ENCODE peak calls at places on chromosomes 5 and 9, in eight cellular contexts. C, V, R, T, O, Q, E and G are unnamed samples.

GRCh38 chr5:106691701-106692100 is 979.0 kb downstream of the EFNA5 start:
- DNase-seq in T (no peak), C (no peak), Q (no peak), R (no peak), V (no peak), O (no peak), E (no peak), G (no peak)

GRCh38 chr9:4509590-4509984 is 19.3 kb downstream of the SLC1A1 start:
- DNase-seq in R (no peak), O (no peak), T (no peak), V (no peak), Q (no peak), C (no peak), E (no peak), G (no peak)

GRCh38 chr5:9058161-9058560 is 487.7 kb downstream of the SEMA5A start:
- DNase-seq in V (no peak), T (no peak), C (no peak), O (no peak), Q (no peak), R (no peak), E (no peak), G (no peak)

GRCh38 chr9:129514497-129514867 is 106.4 kb downstream of the C9orf50 start:
- DNase-seq in E (no peak), Q (no peak), O (no peak), R (no peak), T (no peak), C (no peak), V (no peak), G (no peak)

GRCh38 chr5:154162475-154163217 is 27.9 kb upstream of the GALNT10 start:
- DNase-seq in O (no peak), R (no peak), C (no peak), T (no peak), E (no peak), V (no peak), Q (no peak), G (no peak)

GRCh38 chr9:624935-625505 is 216.5 kb upstream of the DMRT1 start:
- DNase-seq in E (no peak), T (no peak), Q (peak), O (no peak), V (no peak), C (no peak), R (no peak), G (no peak)

GRCh38 chr9:91117959-91118651 is 243.6 kb downstream of the AUH start:
- DNase-seq in T (peak), C (peak), R (peak), V (peak), O (no peak), E (peak), Q (peak), G (no peak)

GRCh38 chr5:14032944-14033343 is 88.5 kb upstream of the DNAH5 start:
- DNase-seq in T (no peak), O (no peak), Q (peak), V (no peak), E (no peak), R (no peak), C (no peak), G (no peak)

GRCh38 chr5:173327084-173327947 is 898 bp downstream of the STC2 start:
- DNase-seq in Q (peak), E (no peak), C (no peak), V (no peak), O (peak), R (no peak), T (no peak), G (no peak)

GRCh38 chr5:89003563-89004036 is 120.6 kb upstream of the MEF2C start:
- DNase-seq in V (no peak), R (no peak), O (no peak), T (peak), Q (no peak), E (no peak), C (no peak), G (no peak)

GRCh38 chr9:134066923-134067851 is 639 bp downstream of the BRD3 start:
- DNase-seq in T (peak), R (no peak), Q (peak), V (no peak), O (peak), E (no peak), C (no peak), G (no peak)

GRCh38 chr5:173535166-173535975 is 81.1 kb downstream of the BOD1 start:
- DNase-seq in O (no peak), V (no peak), E (no peak), T (no peak), C (no peak), Q (peak), R (no peak), G (no peak)

GRCh38 chr9:90098456-90098855 is 493.6 kb downstream of the GADD45G start:
- DNase-seq in R (no peak), C (no peak), E (no peak), O (no peak), V (no peak), T (no peak), Q (no peak), G (no peak)

GRCh38 chr5:137022043-137022442 is 477.1 kb downstream of the SPOCK1 start:
- DNase-seq in V (no peak), R (no peak), C (no peak), E (no peak), O (no peak), Q (peak), T (no peak), G (no peak)

GRCh38 chr5:178143901-178144300 is 9.8 kb downstream of the NHP2 start:
- DNase-seq in C (no peak), V (no peak), Q (peak), O (no peak), E (no peak), T (no peak), R (no peak), G (peak)

GRCh38 chr5:25060575-25060974 is 415.8 kb upstream of the CDH10 start:
- DNase-seq in R (no peak), E (no peak), V (no peak), T (no peak), Q (no peak), O (no peak), C (no peak), G (no peak)

GRCh38 chr9:12628546-12628945 is 64.6 kb upstream of the TYRP1 start:
- DNase-seq in R (no peak), C (no peak), Q (no peak), V (no peak), O (no peak), T (no peak), E (no peak), G (no peak)

GRCh38 chr9:122113574-122113973 is 20.5 kb upstream of the TTLL11 start:
- DNase-seq in T (no peak), Q (no peak), V (no peak), O (no peak), C (no peak), E (no peak), R (no peak), G (no peak)

GRCh38 chr5:147410496-147411395 is 99.1 kb downstream of the DPYSL3 start:
- DNase-seq in E (no peak), V (no peak), T (no peak), Q (peak), O (no peak), C (no peak), R (no peak), G (no peak)

GRCh38 chr9:73152953-73153352 is 1.3 kb downstream of the ANXA1 start:
- DNase-seq in Q (no peak), V (no peak), E (no peak), C (no peak), T (no peak), R (no peak), O (peak), G (no peak)

GRCh38 chr5:139746691-139747582 is 48.7 kb upstream of the PSD2 start:
- DNase-seq in Q (no peak), E (no peak), C (no peak), V (no peak), O (peak), T (no peak), R (no peak), G (no peak)

GRCh38 chr9:72210522-72210921 is 61.3 kb downstream of the GDA start:
- DNase-seq in T (no peak), R (no peak), C (no peak), Q (no peak), E (no peak), V (no peak), O (no peak), G (no peak)

GRCh38 chr5:116360008-116360853 is 214.4 kb downstream of the SEMA6A start:
- DNase-seq in O (no peak), R (no peak), E (no peak), C (no peak), Q (peak), V (no peak), T (no peak), G (no peak)

GRCh38 chr5:38725419-38725865 is 120.4 kb upstream of the OSMR start:
- DNase-seq in O (no peak), T (no peak), E (no peak), C (no peak), V (no peak), Q (no peak), R (no peak), G (no peak)

GRCh38 chr9:4464911-4465513 is 25.3 kb upstream of the SLC1A1 start:
- DNase-seq in C (no peak), Q (no peak), V (no peak), O (peak), T (no peak), E (no peak), R (no peak), G (no peak)

DNA sequence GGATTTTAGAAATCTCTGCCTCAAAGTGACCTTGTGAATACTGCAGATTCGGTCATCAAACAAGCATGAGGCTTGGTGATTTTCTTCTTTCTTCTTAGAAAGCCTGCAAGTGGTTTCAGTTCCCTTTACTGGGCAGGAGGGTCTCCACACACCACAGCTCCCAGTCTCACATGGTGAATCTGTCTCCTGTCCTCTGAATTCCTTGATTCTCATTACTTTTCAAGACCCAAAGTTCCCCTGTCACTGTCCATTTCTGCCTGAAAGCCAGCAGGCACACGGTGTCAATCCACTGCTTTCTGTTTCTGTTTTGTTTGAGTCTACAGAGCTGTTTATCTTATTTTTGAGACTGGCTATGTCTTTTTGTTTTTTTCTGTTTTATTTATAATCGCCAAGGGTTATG is 14.2 kb downstream of the HSPB3 start:
- DNase-seq in O (peak), C (no peak), R (no peak), Q (peak), E (no peak), T (no peak), V (no peak), G (no peak)
- H3K4me3 ChIP-seq in O (peak), C (peak), R (no peak), Q (no peak), E (no peak), T (peak), V (peak), G (peak)

DNA sequence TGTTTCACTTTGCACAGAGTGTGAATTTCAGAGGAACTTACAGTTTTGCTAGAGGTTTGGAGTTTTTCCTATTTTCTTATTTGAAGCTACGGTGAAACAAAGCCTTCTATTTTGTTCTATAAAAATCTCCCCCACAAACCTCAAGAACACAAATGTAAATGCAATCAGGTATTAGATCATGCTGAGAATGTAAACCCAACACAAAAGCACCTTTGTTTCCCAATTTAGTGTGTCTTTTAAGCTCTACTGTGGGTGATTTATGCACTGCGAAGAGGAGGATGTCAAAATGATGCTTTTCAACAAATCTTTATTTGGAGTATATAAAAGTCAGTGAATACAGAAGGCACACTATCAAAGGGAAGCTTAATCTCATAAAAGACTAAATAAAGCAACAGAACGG is 4.3 kb upstream of the DRD1 start:
- DNase-seq in V (no peak), E (no peak), C (no peak), T (no peak), Q (no peak), O (no peak), R (no peak), G (no peak)
- TF ChIP-seq CTCF in V (no peak), E (no peak), C (no peak), T (no peak), Q (no peak), O (no peak), R (no peak), G (no peak)

DNA sequence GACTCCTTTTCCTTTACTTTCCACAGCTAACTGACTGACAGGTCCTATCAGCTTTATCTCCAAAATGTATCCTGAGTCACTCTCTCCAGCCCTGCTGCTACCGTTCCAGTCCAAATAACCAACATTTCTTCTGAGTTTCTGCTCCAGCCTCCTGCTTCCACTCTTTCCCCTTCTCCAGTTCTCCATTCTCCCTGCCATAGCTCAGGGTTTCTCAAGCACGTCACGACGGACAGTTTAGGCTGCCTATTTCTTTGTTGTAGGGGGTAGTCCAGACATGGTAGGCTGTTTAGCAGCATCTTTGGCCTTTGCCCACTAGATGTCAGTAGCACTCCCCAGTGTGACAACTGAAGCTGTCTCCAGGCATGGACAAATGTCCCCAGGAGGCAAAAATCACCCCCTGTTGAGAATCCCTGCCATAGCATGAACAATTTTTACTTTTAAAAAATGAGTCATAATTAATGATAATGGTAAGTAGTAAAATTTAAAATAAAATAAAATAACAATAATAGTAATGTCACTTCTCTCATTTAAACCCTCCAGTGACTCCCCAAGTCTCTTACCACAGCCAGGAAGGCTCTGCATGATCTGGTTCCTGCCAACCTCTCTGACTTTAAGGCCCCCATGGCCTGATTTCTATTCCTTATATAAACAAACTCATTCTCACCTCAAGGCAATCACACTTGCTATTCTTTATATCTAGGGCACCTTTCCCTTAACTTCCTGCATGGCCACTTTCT is 105.4 kb upstream of the FER start:
- DNase-seq in V (no peak), T (no peak), C (no peak), R (peak), O (peak), Q (peak), E (peak), G (peak)
- H3K4me3 ChIP-seq in V (peak), T (no peak), C (no peak), R (no peak), O (peak), Q (no peak), E (no peak), G (no peak)

DNA sequence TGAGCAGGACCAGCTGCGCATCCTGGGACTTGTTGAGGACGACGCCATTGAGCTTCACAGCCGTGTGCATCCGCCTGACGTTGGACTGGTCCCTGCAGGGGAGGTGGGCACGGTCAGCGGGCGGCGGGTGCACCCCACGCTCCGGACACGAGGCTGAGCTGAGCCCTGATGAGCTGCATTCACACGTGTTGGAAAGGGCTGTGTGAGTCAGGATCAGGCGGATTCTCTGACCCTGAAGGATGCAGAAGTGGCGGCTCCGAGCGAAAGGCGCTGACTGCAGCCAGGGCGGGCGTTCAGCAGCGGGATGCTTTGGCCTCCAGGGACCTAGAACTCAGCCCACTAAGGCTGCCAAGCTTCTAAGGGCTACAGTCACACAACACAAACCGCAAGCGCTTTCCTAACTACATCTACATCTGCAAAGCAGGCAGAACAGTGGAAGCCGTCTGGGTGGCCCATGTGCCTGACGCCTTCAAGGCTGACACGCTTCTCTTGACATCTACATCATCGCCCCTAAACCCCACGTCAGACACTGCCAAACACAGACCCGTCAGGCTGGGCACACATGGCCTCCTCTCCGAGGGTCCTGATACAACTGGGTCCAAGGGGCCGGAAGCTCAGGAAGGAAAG is 44.9 kb downstream of the NKD2 start:
- DNase-seq in V (no peak), Q (no peak), R (no peak), C (no peak), O (no peak), T (no peak), E (no peak), G (no peak)
- TF ChIP-seq CTCF in V (no peak), Q (no peak), R (no peak), C (no peak), O (no peak), T (no peak), E (no peak), G (no peak)

GRCh38 chr9:136507221-136507991 is 24.6 kb upstream of the SEC16A start:
- DNase-seq in T (no peak), Q (no peak), C (no peak), E (no peak), R (no peak), V (no peak), O (no peak), G (no peak)
- H3K4me3 ChIP-seq in T (no peak), Q (no peak), C (no peak), E (no peak), R (no peak), V (no peak), O (no peak), G (no peak)

DNA sequence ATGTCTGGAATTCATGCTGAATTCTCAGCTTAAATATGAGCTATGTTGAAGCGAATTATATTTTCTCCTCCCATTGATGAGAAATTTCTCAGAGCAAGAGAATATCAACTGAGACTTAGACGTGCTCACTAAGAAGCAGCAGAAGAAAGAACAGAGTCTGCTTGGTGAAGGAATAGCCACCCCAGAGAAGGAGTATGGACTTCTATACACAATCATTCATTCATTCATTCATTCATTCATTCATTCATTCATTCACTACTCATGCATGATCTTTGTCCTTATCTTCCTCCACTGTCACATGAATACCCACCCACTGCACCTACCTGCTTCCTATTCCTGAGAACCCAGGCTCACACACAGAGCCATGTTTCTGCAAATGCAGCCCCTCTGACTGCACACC is 206.6 kb downstream of the DEPDC1B start:
- DNase-seq in V (no peak), C (no peak), O (no peak), Q (no peak), E (no peak), R (no peak), T (no peak), G (no peak)
- TF ChIP-seq CTCF in V (no peak), C (no peak), O (no peak), Q (no peak), E (no peak), R (no peak), T (no peak), G (no peak)

DNA sequence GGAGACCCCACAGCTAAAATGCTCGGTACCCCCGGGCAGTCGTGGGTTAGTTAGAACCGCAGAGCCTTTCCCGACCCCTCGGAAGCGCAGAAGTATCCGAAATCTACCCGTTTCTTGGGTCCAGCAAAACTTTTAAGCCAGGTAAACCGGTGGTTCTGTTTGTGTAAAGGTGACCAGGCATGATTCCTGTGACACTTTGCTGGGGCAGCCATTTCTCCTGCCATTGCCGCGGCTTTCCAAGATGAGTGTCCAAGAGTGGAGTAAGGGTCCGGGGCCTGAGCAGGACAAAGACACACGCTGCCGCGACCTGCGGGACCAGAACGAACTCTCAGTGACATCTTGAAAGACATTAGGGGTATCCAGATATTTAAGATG is 655 bp downstream of the MARVELD2 start:
- DNase-seq in E (no peak), V (no peak), C (no peak), R (no peak), Q (no peak), O (no peak), T (no peak), G (no peak)
- H3K4me3 ChIP-seq in E (peak), V (peak), C (peak), R (peak), Q (peak), O (peak), T (peak), G (peak)